ENCODE peak calls at places on chromosomes 4 and X, in six cellular contexts. F is EL; Z is stimulated activated CD8-positive, alpha-beta memory T cell treated with anti-CD3 and anti-CD28 coated beads, Interleukin-4, amount 100 ng/mL, for 24 hours; T is GM23248; A is RPMI8226; Y is NAMALWA. Q is an unnamed sample.

GRCh38 chrX:111646515-111646914 is 34.5 kb upstream of the ALG13 start:
- DNase-seq in Y (no peak), A (no peak), F (no peak), T (no peak), Z (no peak), Q (no peak)

GRCh38 chr4:88008133-88008621 is 742 bp downstream of the PKD2 start:
- DNase-seq in A (peak; percentile 32), T (peak; percentile 80), Z (no peak), Y (peak; percentile 10), F (peak; percentile 66), Q (peak; percentile 55)

GRCh38 chrX:40140706-40141499 is 43.1 kb upstream of the BCOR start:
- DNase-seq in Z (no peak), F (no peak), T (peak; percentile 62), A (peak; percentile 84), Y (no peak), Q (no peak)

GRCh38 chr4:138952405-138952804 is 63.2 kb upstream of the NOCT start:
- DNase-seq in A (no peak), F (peak; percentile 9), Z (peak; percentile 8), T (peak; percentile 65), Y (no peak), Q (no peak)

GRCh38 chrX:30865612-30866011 is 23.4 kb downstream of the TAB3 start:
- DNase-seq in Z (no peak), F (no peak), A (no peak), Y (no peak), T (no peak), Q (no peak)

GRCh38 chr4:57136281-57136680 is 26.1 kb upstream of the IGFBP7 start:
- DNase-seq in Z (no peak), T (peak; percentile 66), A (no peak), F (peak; percentile 74), Y (no peak), Q (peak; percentile 81)

GRCh38 chr4:83582289-83582756 is 46.4 kb downstream of the GPAT3 start:
- DNase-seq in F (peak; percentile 21), A (peak; percentile 24), Y (no peak), T (peak; percentile 24), Z (no peak), Q (no peak)

GRCh38 chrX:374566-374965 is 12.1 kb downstream of the PPP2R3B start:
- DNase-seq in Z (no peak), A (no peak), F (peak; percentile 19), Y (no peak), T (peak; percentile 56), Q (peak; percentile 15)

GRCh38 chrX:47283015-47283771 is 50.4 kb downstream of the USP11 start:
- DNase-seq in F (peak; percentile 42), Z (no peak), T (peak; percentile 81), A (peak; percentile 23), Y (peak; percentile 14), Q (peak; percentile 47)

GRCh38 chr4:21742326-21742725 is 206.2 kb downstream of the KCNIP4 start:
- DNase-seq in A (no peak), Y (no peak), T (peak; percentile 45), F (peak; percentile 42), Z (no peak), Q (no peak)